ENCODE peak calls at places on chromosomes 11 and 22, in nine cellular contexts. H is endothelial cell, C is foreskin fibroblast, L is cardiac fibroblast, G is pancreas, U is NCI-H146, J is SIG-M5, D is NCI-H1930, R is activated T-cell treated with anti-CD3 and anti-CD28 coated beads for 1 hour. P is an unnamed sample.

GRCh38 chr11:18676803-18677202 is 21.8 kb upstream of the TMEM86A start:
- DNase-seq in J (no peak), G (no peak), C (no peak), L (no peak), D (no peak), R (no peak), U (no peak), H (no peak), P (no peak)

GRCh38 chr11:61293869-61294716 is 1.0 kb downstream of the VWCE start:
- DNase-seq in J (no peak), C (peak), L (peak), D (no peak), H (peak), R (peak), G (peak), U (peak), P (no peak)

GRCh38 chr22:38416621-38417251 is 38.3 kb downstream of the KCNJ4 start:
- DNase-seq in C (no peak), D (no peak), U (no peak), L (no peak), R (no peak), H (no peak), G (peak), J (no peak), P (no peak)

GRCh38 chr22:30720263-30720837 is 25.7 kb downstream of the OSBP2 start:
- DNase-seq in L (no peak), H (no peak), R (no peak), C (no peak), U (no peak), J (no peak), G (no peak), D (no peak), P (no peak)

GRCh38 chr22:42459273-42460040 is 27.3 kb upstream of the NFAM1 start:
- DNase-seq in D (peak), J (no peak), G (no peak), L (no peak), C (no peak), R (no peak), U (peak), H (no peak), P (no peak)

GRCh38 chr11:33227578-33228261 is 29.5 kb upstream of the HIPK3 start:
- DNase-seq in H (no peak), U (no peak), J (peak), D (no peak), L (peak), R (no peak), G (no peak), C (peak), P (no peak)

GRCh38 chr11:70203749-70204465 is 811 bp downstream of the FADD start:
- DNase-seq in C (peak), D (no peak), U (peak), G (peak), H (peak), R (peak), L (peak), J (peak), P (peak)

GRCh38 chr22:23244690-23245044 is 64.4 kb downstream of the BCR start:
- DNase-seq in U (no peak), H (no peak), R (no peak), C (no peak), D (no peak), J (no peak), G (no peak), L (no peak), P (no peak)

GRCh38 chr22:49564666-49565515 is 262.8 kb downstream of the BRD1 start:
- DNase-seq in H (no peak), C (no peak), R (no peak), G (no peak), J (no peak), D (no peak), U (no peak), L (no peak), P (no peak)

GRCh38 chr11:64035581-64035980 is at the start of gene FLRT1:
- DNase-seq in D (no peak), C (no peak), H (no peak), R (no peak), L (no peak), G (no peak), U (peak), J (no peak), P (no peak)

GRCh38 chr22:29011868-29012428 is 49.7 kb downstream of the C22orf31 start:
- DNase-seq in U (no peak), D (no peak), G (no peak), L (no peak), C (no peak), H (no peak), J (no peak), R (no peak), P (no peak)

GRCh38 chr11:124402326-124402922 is 3.6 kb upstream of the OR8B3 start:
- DNase-seq in L (peak), R (peak), C (peak), J (no peak), G (peak), D (no peak), H (peak), U (peak), P (no peak)

GRCh38 chr11:66317322-66317765 is 500 bp upstream of the CD248 start:
- DNase-seq in H (no peak), U (no peak), C (peak), D (no peak), R (peak), L (peak), G (no peak), J (no peak), P (no peak)

P was measured in NCI-H510A treated with DMSO at 0.1 percent for 48 hours.